ENCODE peak calls at places on chromosomes 2 and 18, in five cellular contexts. O is uterus, V is right atrium auricular region, W is SJSA1, A is mesendoderm. Z is an unnamed sample.

GRCh38 chr2:179340678-179341077 is 76.0 kb upstream of the SESTD1 start:
- DNase-seq in W (no peak), O (no peak), A (peak; percentile 44), V (no peak), Z (no peak)

GRCh38 chr2:71995067-71995665 is 152.5 kb downstream of the CYP26B1 start:
- DNase-seq in O (no peak), A (peak; percentile 50), W (no peak), V (no peak), Z (no peak)

GRCh38 chr2:197097578-197098366 is 171.3 kb upstream of the PGAP1 start:
- DNase-seq in A (peak; percentile 33), V (peak; percentile 84), W (no peak), O (peak; percentile 91), Z (no peak)

GRCh38 chr18:42339324-42339723 is 384.3 kb downstream of the PIK3C3 start:
- DNase-seq in A (no peak), O (no peak), V (no peak), W (no peak), Z (no peak)

GRCh38 chr18:79068299-79068945 is 772 bp upstream of the ATP9B start:
- DNase-seq in V (no peak), A (peak; percentile 10), O (no peak), W (no peak), Z (no peak)

GRCh38 chr2:3200420-3200939 is 177.1 kb downstream of the EIPR1 start:
- DNase-seq in O (no peak), A (no peak), W (no peak), V (no peak), Z (no peak)

GRCh38 chr2:97355887-97356286 is 233.8 kb downstream of the ANKRD36B start:
- DNase-seq in A (peak; percentile 50), V (peak; percentile 48), O (no peak), W (no peak), Z (peak; percentile 68)

GRCh38 chr2:28915939-28916338 is 21.5 kb downstream of the WDR43 start:
- DNase-seq in V (no peak), W (no peak), O (no peak), A (no peak), Z (no peak)

GRCh38 chr2:5740853-5741252 is 48.7 kb downstream of the SOX11 start:
- DNase-seq in A (no peak), V (no peak), W (no peak), O (no peak), Z (no peak)

GRCh38 chr2:219591091-219591490 is 6.6 kb upstream of the STK11IP start:
- DNase-seq in V (no peak), W (no peak), O (no peak), A (no peak), Z (no peak)

GRCh38 chr2:14960686-14961324 is 328.3 kb downstream of the LRATD1 start:
- DNase-seq in V (no peak), A (peak; percentile 26), W (no peak), O (no peak), Z (no peak)

GRCh38 chr2:73033766-73034381 is 37.6 kb downstream of the SFXN5 start:
- DNase-seq in V (no peak), O (no peak), W (no peak), A (no peak), Z (no peak)

GRCh38 chr18:30652377-30652776 is 390.2 kb downstream of the DSC3 start:
- DNase-seq in A (peak; percentile 77), W (no peak), V (no peak), O (no peak), Z (no peak)

GRCh38 chr2:25276569-25277465 is 64.9 kb downstream of the DNMT3A start:
- DNase-seq in W (no peak), O (peak; percentile 70), V (no peak), A (peak; percentile 77), Z (peak; percentile 93)

GRCh38 chr2:66845307-66845706 is 410.4 kb downstream of the MEIS1 start:
- DNase-seq in O (no peak), V (no peak), A (no peak), W (no peak), Z (no peak)

GRCh38 chr18:79612291-79613108 is 67.1 kb upstream of the CTDP1 start:
- DNase-seq in V (no peak), W (peak; percentile 41), O (peak; percentile 8), A (no peak), Z (peak; percentile 46)

GRCh38 chr2:229795058-229795457 is 80.7 kb upstream of the DNER start:
- DNase-seq in O (no peak), W (no peak), V (no peak), A (no peak), Z (no peak)
- H3K36me3 ChIP-seq in O (no peaks in the 10 kb centered on the region), W (peaks cover 88% of the 10 kb centered on the region), V (peaks cover 88% of the 10 kb centered on the region), A (peaks cover 2% of the 10 kb centered on the region), Z (peaks cover 94% of the 10 kb centered on the region)

DNA sequence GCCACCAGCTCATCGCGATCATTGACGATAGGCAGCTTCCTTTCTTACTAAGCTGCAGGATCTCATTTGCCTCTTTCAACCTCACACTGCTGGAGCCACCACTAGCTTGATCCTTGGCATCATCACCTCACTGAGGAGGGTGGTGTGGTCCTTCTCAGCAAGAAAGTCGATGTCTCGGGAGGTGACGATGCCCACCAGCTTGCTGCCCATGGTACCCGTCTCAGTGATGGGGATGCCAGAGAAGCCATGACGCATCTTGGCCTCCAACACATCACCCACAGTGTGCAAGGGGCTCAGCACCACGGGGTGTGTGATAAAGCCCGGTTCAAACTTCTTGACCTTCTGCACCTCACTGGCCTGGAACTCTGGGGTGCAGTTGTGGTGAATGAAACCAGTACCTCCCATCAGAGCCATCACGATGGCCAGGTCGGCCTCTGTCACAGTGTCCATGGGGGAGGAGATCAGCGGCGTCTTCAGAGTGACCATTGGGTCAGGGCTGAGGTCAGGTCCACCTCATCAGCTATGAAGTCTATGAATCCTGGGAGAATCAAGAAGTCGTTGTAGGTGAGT is 22.5 kb downstream of the CFLAR start:
- DNase-seq in V (no peak), A (no peak), O (no peak), W (no peak), Z (no peak)
- H3K36me3 ChIP-seq in V (peaks cover 92% of the 10 kb centered on the region), A (no peaks in the 10 kb centered on the region), O (no peaks in the 10 kb centered on the region), W (peaks cover 83% of the 10 kb centered on the region), Z (peaks cover 84% of the 10 kb centered on the region)

DNA sequence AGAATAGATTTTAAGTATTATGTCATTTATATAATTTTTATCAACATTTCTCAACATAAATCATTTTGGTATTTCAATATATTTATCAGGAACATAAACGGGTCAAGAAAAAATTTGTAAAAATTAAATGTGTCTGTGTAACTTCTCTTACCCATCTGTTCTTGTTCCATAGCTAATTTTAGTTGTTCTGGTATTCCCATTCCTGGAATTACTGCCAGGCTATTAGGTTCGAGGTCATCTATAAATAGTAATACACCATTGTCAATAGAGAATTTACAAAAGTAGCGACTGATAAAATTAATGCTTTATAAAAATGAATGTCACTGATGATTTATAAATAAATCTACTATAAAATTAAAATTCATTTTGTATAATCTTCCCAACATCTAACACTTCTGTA is 21.5 kb downstream of the SFT2D3 start:
- DNase-seq in A (no peak), O (no peak), W (no peak), V (no peak), Z (no peak)
- H3K36me3 ChIP-seq in A (no peaks in the 10 kb centered on the region), O (no peaks in the 10 kb centered on the region), W (peaks cover 60% of the 10 kb centered on the region), V (peaks cover 44% of the 10 kb centered on the region), Z (peaks cover 91% of the 10 kb centered on the region)

GRCh38 chr18:215448-216010 is 52.3 kb downstream of the THOC1 start:
- DNase-seq in V (no peak), A (peak; percentile 53), W (no peak), O (no peak), Z (peak; percentile 55)

GRCh38 chr18:212780-213179 is 54.4 kb downstream of the USP14 start:
- DNase-seq in V (no peak), A (no peak), W (no peak), O (no peak), Z (no peak)

GRCh38 chr18:211582-211981 is 53.2 kb downstream of the USP14 start:
- DNase-seq in O (no peak), V (no peak), W (no peak), A (no peak), Z (no peak)

GRCh38 chr18:213505-213904 is 54.3 kb downstream of the THOC1 start:
- DNase-seq in O (no peak), W (no peak), A (peak; percentile 13), V (no peak), Z (no peak)

GRCh38 chr18:213977-214376 is 53.9 kb downstream of the THOC1 start:
- DNase-seq in O (no peak), A (no peak), V (no peak), W (no peak), Z (no peak)
- H3K36me3 ChIP-seq in O (no peaks in the 10 kb centered on the region), A (peaks cover 14% of the 10 kb centered on the region), V (peaks cover 73% of the 10 kb centered on the region), W (peaks cover 94% of the 10 kb centered on the region), Z (peaks cover 99% of the 10 kb centered on the region)

DNA sequence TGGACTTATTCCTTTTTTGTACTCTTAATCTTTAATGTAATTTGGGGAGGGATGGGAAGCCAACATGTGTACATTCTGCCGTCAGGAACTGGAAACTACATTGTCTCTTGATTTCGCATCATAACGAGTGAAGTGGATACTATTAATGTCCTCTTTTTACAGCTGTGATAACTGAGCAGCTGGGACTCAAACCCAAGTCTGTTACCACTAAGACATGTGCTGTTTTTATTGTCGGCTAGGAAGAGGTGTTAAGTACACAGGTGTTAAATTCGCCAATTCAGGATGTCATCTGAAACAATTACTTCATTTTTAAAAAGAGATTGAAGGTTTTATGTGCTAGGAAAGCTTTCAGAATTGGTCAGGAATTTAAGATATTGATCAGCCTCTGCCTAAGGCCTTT is 6.9 kb downstream of the GMCL1 start:
- DNase-seq in W (no peak), V (no peak), O (no peak), A (no peak), Z (no peak)
- H3K36me3 ChIP-seq in W (peaks cover 31% of the 10 kb centered on the region), V (no peaks in the 10 kb centered on the region), O (no peaks in the 10 kb centered on the region), A (no peaks in the 10 kb centered on the region), Z (peaks cover 20% of the 10 kb centered on the region)